ENCODE peak calls at places on chromosomes 5 and 9, in ten cellular contexts. One of them, this sample, is unnamed.

GRCh38 chr5:78746990-78747389 is 98.4 kb upstream of the LHFPL2 start:
- DNase-seq in mammary epithelial cell: no peak
- DNase-seq in GM23248: no peak
- DNase-seq in endothelial cell of umbilical vein: no peak
- DNase-seq in mesendoderm: no peak
- DNase-seq in astrocyte: no peak
- DNase-seq in K562: no peak
- DNase-seq in SK-N-SH: no peak
- DNase-seq in adipocyte: no peak
- DNase-seq in IMR-90: no peak
- DNase-seq in this sample: peak; percentile 20

GRCh38 chr9:18976368-18977238 is 56.4 kb downstream of the SAXO1 start:
- DNase-seq in mammary epithelial cell: peak; percentile 11
- DNase-seq in GM23248: peak; percentile 85
- DNase-seq in endothelial cell of umbilical vein: peak; percentile 21
- DNase-seq in mesendoderm: no peak
- DNase-seq in astrocyte: peak; percentile 96
- DNase-seq in K562: no peak
- DNase-seq in SK-N-SH: peak; percentile 13
- DNase-seq in adipocyte: peak; percentile 70
- DNase-seq in IMR-90: peak; percentile 92
- DNase-seq in this sample: no peak

GRCh38 chr9:134215709-134216448 is 51.5 kb upstream of the RNU6ATAC start:
- DNase-seq in mammary epithelial cell: no peak
- DNase-seq in GM23248: no peak
- DNase-seq in endothelial cell of umbilical vein: no peak
- DNase-seq in mesendoderm: no peak
- DNase-seq in astrocyte: no peak
- DNase-seq in K562: no peak
- DNase-seq in SK-N-SH: peak; percentile 29
- DNase-seq in adipocyte: peak; percentile 66
- DNase-seq in IMR-90: peak; percentile 92
- DNase-seq in this sample: no peak

GRCh38 chr9:9560382-9561035 is 1052.3 kb downstream of the PTPRD start:
- DNase-seq in mammary epithelial cell: no peak
- DNase-seq in GM23248: no peak
- DNase-seq in endothelial cell of umbilical vein: no peak
- DNase-seq in mesendoderm: no peak
- DNase-seq in astrocyte: no peak
- DNase-seq in K562: no peak
- DNase-seq in SK-N-SH: no peak
- DNase-seq in adipocyte: no peak
- DNase-seq in IMR-90: no peak
- DNase-seq in this sample: no peak

GRCh38 chr5:132746592-132747063 is 598 bp upstream of the CCNI2 start:
- DNase-seq in mammary epithelial cell: no peak
- DNase-seq in GM23248: peak; percentile 42
- DNase-seq in endothelial cell of umbilical vein: peak; percentile 50
- DNase-seq in mesendoderm: peak; percentile 90
- DNase-seq in astrocyte: no peak
- DNase-seq in K562: no peak
- DNase-seq in SK-N-SH: no peak
- DNase-seq in adipocyte: peak; percentile 19
- DNase-seq in IMR-90: no peak
- DNase-seq in this sample: peak; percentile 70

GRCh38 chr5:181152406-181152805 is 5.0 kb downstream of the OR2V2 start:
- DNase-seq in mammary epithelial cell: no peak
- DNase-seq in GM23248: no peak
- DNase-seq in endothelial cell of umbilical vein: peak; percentile 35
- DNase-seq in mesendoderm: no peak
- DNase-seq in astrocyte: no peak
- DNase-seq in K562: no peak
- DNase-seq in SK-N-SH: no peak
- DNase-seq in adipocyte: no peak
- DNase-seq in IMR-90: peak; percentile 72
- DNase-seq in this sample: no peak

GRCh38 chr5:52956915-52957747 is 32.0 kb upstream of the ITGA2 start:
- DNase-seq in mammary epithelial cell: no peak
- DNase-seq in GM23248: peak; percentile 7
- DNase-seq in endothelial cell of umbilical vein: no peak
- DNase-seq in mesendoderm: no peak
- DNase-seq in astrocyte: peak; percentile 27
- DNase-seq in K562: no peak
- DNase-seq in SK-N-SH: no peak
- DNase-seq in adipocyte: no peak
- DNase-seq in IMR-90: peak; percentile 30
- DNase-seq in this sample: no peak

GRCh38 chr9:20225841-20226240 is 396.5 kb downstream of the MLLT3 start:
- DNase-seq in mammary epithelial cell: no peak
- DNase-seq in GM23248: peak; percentile 13
- DNase-seq in endothelial cell of umbilical vein: no peak
- DNase-seq in mesendoderm: no peak
- DNase-seq in astrocyte: no peak
- DNase-seq in K562: no peak
- DNase-seq in SK-N-SH: no peak
- DNase-seq in adipocyte: peak; percentile 9
- DNase-seq in IMR-90: no peak
- DNase-seq in this sample: no peak

GRCh38 chr9:83538172-83538889 is at the start of gene FRMD3:
- DNase-seq in mammary epithelial cell: peak; percentile 56
- DNase-seq in GM23248: peak; percentile 78
- DNase-seq in endothelial cell of umbilical vein: peak; percentile 66
- DNase-seq in mesendoderm: peak; percentile 86
- DNase-seq in astrocyte: peak; percentile 48
- DNase-seq in K562: no peak
- DNase-seq in SK-N-SH: peak; percentile 91
- DNase-seq in adipocyte: peak; percentile 89
- DNase-seq in IMR-90: peak; percentile 16
- DNase-seq in this sample: peak; percentile 91

GRCh38 chr5:95924720-95925119 is 36.9 kb downstream of the ELL2 start:
- DNase-seq in mammary epithelial cell: peak; percentile 72
- DNase-seq in GM23248: no peak
- DNase-seq in endothelial cell of umbilical vein: no peak
- DNase-seq in mesendoderm: no peak
- DNase-seq in astrocyte: no peak
- DNase-seq in K562: no peak
- DNase-seq in SK-N-SH: no peak
- DNase-seq in adipocyte: peak; percentile 82
- DNase-seq in IMR-90: peak; percentile 60
- DNase-seq in this sample: no peak

GRCh38 chr9:35725362-35725761 is 6.6 kb downstream of the TLN1 start:
- DNase-seq in mammary epithelial cell: no peak
- DNase-seq in GM23248: no peak
- DNase-seq in endothelial cell of umbilical vein: no peak
- DNase-seq in mesendoderm: peak; percentile 27
- DNase-seq in astrocyte: no peak
- DNase-seq in K562: no peak
- DNase-seq in SK-N-SH: no peak
- DNase-seq in adipocyte: no peak
- DNase-seq in IMR-90: no peak
- DNase-seq in this sample: no peak

GRCh38 chr9:38338359-38339014 is 54.0 kb upstream of the ALDH1B1 start:
- DNase-seq in mammary epithelial cell: no peak
- DNase-seq in GM23248: no peak
- DNase-seq in endothelial cell of umbilical vein: no peak
- DNase-seq in mesendoderm: no peak
- DNase-seq in astrocyte: no peak
- DNase-seq in K562: no peak
- DNase-seq in SK-N-SH: peak; percentile 42
- DNase-seq in adipocyte: no peak
- DNase-seq in IMR-90: no peak
- DNase-seq in this sample: no peak

GRCh38 chr5:129111351-129111750 is 16.8 kb downstream of the ISOC1 start:
- DNase-seq in mammary epithelial cell: no peak
- DNase-seq in GM23248: no peak
- DNase-seq in endothelial cell of umbilical vein: no peak
- DNase-seq in mesendoderm: no peak
- DNase-seq in astrocyte: no peak
- DNase-seq in K562: no peak
- DNase-seq in SK-N-SH: no peak
- DNase-seq in adipocyte: no peak
- DNase-seq in IMR-90: no peak
- DNase-seq in this sample: no peak

GRCh38 chr9:3824589-3824988 is 298.8 kb upstream of the RFX3 start:
- DNase-seq in mammary epithelial cell: no peak
- DNase-seq in GM23248: no peak
- DNase-seq in endothelial cell of umbilical vein: no peak
- DNase-seq in mesendoderm: no peak
- DNase-seq in astrocyte: no peak
- DNase-seq in K562: no peak
- DNase-seq in SK-N-SH: no peak
- DNase-seq in adipocyte: peak; percentile 32
- DNase-seq in IMR-90: no peak
- DNase-seq in this sample: no peak

GRCh38 chr5:72917371-72917776 is 38.5 kb upstream of the FCHO2 start:
- DNase-seq in mammary epithelial cell: no peak
- DNase-seq in GM23248: no peak
- DNase-seq in endothelial cell of umbilical vein: no peak
- DNase-seq in mesendoderm: no peak
- DNase-seq in astrocyte: no peak
- DNase-seq in K562: no peak
- DNase-seq in SK-N-SH: no peak
- DNase-seq in adipocyte: no peak
- DNase-seq in IMR-90: no peak
- DNase-seq in this sample: no peak

DNA sequence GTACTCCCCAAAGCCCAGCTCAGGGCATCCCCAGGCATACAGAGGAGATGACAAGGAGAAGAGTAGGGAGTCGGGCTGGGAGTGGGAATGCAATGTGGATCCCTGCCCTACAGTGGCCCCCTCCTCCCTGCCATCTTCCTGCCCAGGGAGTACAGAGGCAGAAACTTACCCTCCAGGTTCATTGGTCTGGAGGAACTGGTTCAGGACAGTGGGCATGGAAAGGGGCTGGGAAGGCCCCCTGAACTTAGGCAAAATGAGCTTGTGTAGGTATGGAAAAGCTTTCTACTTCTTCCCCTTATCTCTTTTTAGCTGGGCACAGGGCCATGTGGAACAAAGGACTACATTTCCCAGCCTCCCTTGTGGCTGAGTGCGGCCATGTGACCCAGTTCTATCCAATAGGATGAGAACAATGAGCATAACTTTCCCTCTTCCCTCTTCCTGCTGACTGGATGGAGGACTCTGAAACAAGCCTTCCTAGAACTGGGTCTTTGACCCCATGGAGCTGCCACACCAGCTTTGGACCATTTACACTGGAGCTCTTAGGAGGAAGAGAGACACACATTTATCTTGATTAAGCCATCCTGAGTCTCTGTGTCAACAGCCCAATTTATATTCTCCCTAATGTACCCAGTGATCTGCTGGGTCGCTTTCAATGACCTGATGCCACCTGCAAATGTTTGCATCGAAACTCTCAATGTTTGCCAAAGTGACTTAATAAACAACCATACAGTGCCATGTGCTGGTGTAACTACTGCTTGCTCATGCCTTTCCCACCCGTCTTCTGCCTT is 25.0 kb upstream of the HMCN2 start:
- DNase-seq in mammary epithelial cell: peak; percentile 46
- DNase-seq in GM23248: peak; percentile 79
- DNase-seq in endothelial cell of umbilical vein: peak; percentile 71
- DNase-seq in mesendoderm: peak; percentile 87
- DNase-seq in astrocyte: peak; percentile 60
- DNase-seq in K562: peak; percentile 77
- DNase-seq in SK-N-SH: peak; percentile 84
- DNase-seq in adipocyte: peak; percentile 80
- DNase-seq in IMR-90: peak; percentile 71
- DNase-seq in this sample: peak; percentile 77
- H3K9ac ChIP-seq in mammary epithelial cell: no peak overlapping the region
- H3K9ac ChIP-seq in GM23248: no peak overlapping the region
- H3K9ac ChIP-seq in endothelial cell of umbilical vein: no peak overlapping the region
- H3K9ac ChIP-seq in mesendoderm: no peak overlapping the region
- H3K9ac ChIP-seq in astrocyte: no peak overlapping the region
- H3K9ac ChIP-seq in K562: no peak overlapping the region
- H3K9ac ChIP-seq in SK-N-SH: no peak overlapping the region
- H3K9ac ChIP-seq in adipocyte: no peak overlapping the region
- H3K9ac ChIP-seq in IMR-90: no peak overlapping the region
- H3K9ac ChIP-seq in this sample: no peak overlapping the region

DNA sequence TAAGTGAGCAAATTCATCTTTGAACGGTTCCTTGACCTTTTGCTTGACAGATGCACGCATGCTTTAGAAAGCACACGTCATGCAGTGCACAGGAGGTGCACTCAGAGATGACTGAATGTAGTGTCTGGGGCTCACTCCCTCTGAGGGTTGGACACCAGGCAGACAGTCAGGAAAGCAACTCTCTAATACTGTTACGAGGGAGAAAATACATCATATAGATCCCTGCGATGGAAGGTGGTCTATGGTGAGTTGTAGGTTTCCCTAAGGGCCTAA is 16.5 kb upstream of the PHF19 start:
- DNase-seq in mammary epithelial cell: no peak
- DNase-seq in GM23248: peak; percentile 44
- DNase-seq in endothelial cell of umbilical vein: no peak
- DNase-seq in mesendoderm: no peak
- DNase-seq in astrocyte: peak; percentile 18
- DNase-seq in K562: peak; percentile 47
- DNase-seq in SK-N-SH: no peak
- DNase-seq in adipocyte: no peak
- DNase-seq in IMR-90: peak; percentile 73
- DNase-seq in this sample: no peak
- H3K9ac ChIP-seq in mammary epithelial cell: no peak overlapping the region
- H3K9ac ChIP-seq in GM23248: no peak overlapping the region
- H3K9ac ChIP-seq in endothelial cell of umbilical vein: no peak overlapping the region
- H3K9ac ChIP-seq in mesendoderm: no peak overlapping the region
- H3K9ac ChIP-seq in astrocyte: no peak overlapping the region
- H3K9ac ChIP-seq in K562: no peak overlapping the region
- H3K9ac ChIP-seq in SK-N-SH: no peak overlapping the region
- H3K9ac ChIP-seq in adipocyte: no peak overlapping the region
- H3K9ac ChIP-seq in IMR-90: no peak overlapping the region
- H3K9ac ChIP-seq in this sample: no peak overlapping the region

GRCh38 chr5:161545701-161546462 is 643 bp downstream of the GABRB2 start:
- DNase-seq in mammary epithelial cell: no peak
- DNase-seq in GM23248: no peak
- DNase-seq in endothelial cell of umbilical vein: no peak
- DNase-seq in mesendoderm: peak; percentile 18
- DNase-seq in astrocyte: no peak
- DNase-seq in K562: no peak
- DNase-seq in SK-N-SH: no peak
- DNase-seq in adipocyte: no peak
- DNase-seq in IMR-90: no peak
- DNase-seq in this sample: peak; percentile 25
- H3K9ac ChIP-seq in mammary epithelial cell: no peak overlapping the region
- H3K9ac ChIP-seq in GM23248: no peak overlapping the region
- H3K9ac ChIP-seq in endothelial cell of umbilical vein: no peak overlapping the region
- H3K9ac ChIP-seq in mesendoderm: peak overlapping the region; percentile 64
- H3K9ac ChIP-seq in astrocyte: no peak overlapping the region
- H3K9ac ChIP-seq in K562: no peak overlapping the region
- H3K9ac ChIP-seq in SK-N-SH: no peak overlapping the region
- H3K9ac ChIP-seq in adipocyte: no peak overlapping the region
- H3K9ac ChIP-seq in IMR-90: no peak overlapping the region
- H3K9ac ChIP-seq in this sample: no peak overlapping the region

DNA sequence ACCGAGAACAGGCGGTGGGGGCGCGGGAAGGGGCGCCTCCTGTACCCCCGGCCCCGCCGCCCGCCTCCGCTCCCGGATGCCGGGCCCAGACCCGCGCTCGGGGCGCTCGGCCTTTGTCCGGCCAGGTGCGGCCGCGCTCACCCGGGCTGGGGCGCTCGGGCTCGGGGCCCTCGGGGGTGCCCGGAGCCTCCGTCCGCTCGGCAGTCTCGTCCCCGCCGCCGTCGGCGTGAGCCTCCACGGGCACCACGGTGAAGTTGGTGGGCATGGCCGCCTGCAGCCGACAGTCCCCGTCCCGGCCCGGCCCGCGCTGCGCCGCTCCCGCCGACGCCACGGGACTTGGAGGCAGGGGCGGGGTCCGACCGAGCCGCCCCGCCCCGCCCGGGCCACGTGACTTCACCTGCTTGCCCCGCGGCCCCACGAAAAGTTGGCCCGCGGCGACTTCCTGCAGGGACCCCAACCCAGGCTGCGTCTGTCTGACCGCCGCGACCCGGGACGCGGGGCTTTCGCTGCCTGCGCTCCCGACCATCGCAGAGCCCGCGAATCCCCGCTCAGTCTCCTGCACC is at the start of gene SLC12A7:
- DNase-seq in mammary epithelial cell: peak; percentile 35
- DNase-seq in GM23248: peak; percentile 44
- DNase-seq in endothelial cell of umbilical vein: peak; percentile 37
- DNase-seq in mesendoderm: peak; percentile 56
- DNase-seq in astrocyte: no peak
- DNase-seq in K562: peak; percentile 78
- DNase-seq in SK-N-SH: peak; percentile 72
- DNase-seq in adipocyte: peak; percentile 48
- DNase-seq in IMR-90: no peak
- DNase-seq in this sample: peak; percentile 77
- H3K9ac ChIP-seq in mammary epithelial cell: peak within 1 kb of the TSS; percentile 71
- H3K9ac ChIP-seq in GM23248: peak within 1 kb of the TSS; percentile 70
- H3K9ac ChIP-seq in endothelial cell of umbilical vein: peak within 1 kb of the TSS; percentile 80
- H3K9ac ChIP-seq in mesendoderm: peak within 1 kb of the TSS; percentile 82
- H3K9ac ChIP-seq in astrocyte: peak within 1 kb of the TSS; percentile 54
- H3K9ac ChIP-seq in K562: peak within 1 kb of the TSS; percentile 37
- H3K9ac ChIP-seq in SK-N-SH: peak within 1 kb of the TSS; percentile 49
- H3K9ac ChIP-seq in adipocyte: peak within 1 kb of the TSS; percentile 86
- H3K9ac ChIP-seq in IMR-90: peak within 1 kb of the TSS; percentile 53
- H3K9ac ChIP-seq in this sample: peak within 1 kb of the TSS; percentile 73

This sample was measured in neural progenitor cell.